ENCODE peak calls at places on chromosome X, in seven cellular contexts. K is HCT116, Z is astrocyte of the cerebellum, N is GM13977, J is colonic mucosa, D is brain microvascular endothelial cell, A is mesothelial cell of epicardium. G is an unnamed sample.

GRCh38 chrX:141176586-141177451 is at the start of gene LDOC1:
- DNase-seq in J (peak; percentile 57), A (peak; percentile 75), D (peak; percentile 33), N (no peak), K (no peak), Z (peak; percentile 32), G (peak; percentile 91)

GRCh38 chrX:3295731-3296130 is 50.7 kb downstream of the MXRA5 start:
- DNase-seq in N (no peak), A (no peak), K (peak; percentile 54), Z (no peak), D (peak; percentile 13), J (peak; percentile 21), G (no peak)

GRCh38 chrX:17597836-17598434 is 139.4 kb upstream of the SCML1 start:
- DNase-seq in K (no peak), Z (peak; percentile 59), D (peak; percentile 37), A (peak; percentile 51), N (no peak), J (peak; percentile 84), G (no peak)

GRCh38 chrX:41468647-41469323 is 21.6 kb downstream of the NYX start:
- DNase-seq in N (no peak), J (no peak), K (no peak), D (no peak), Z (no peak), A (no peak), G (no peak)

GRCh38 chrX:139720979-139721378 is 13.0 kb upstream of the MCF2 start:
- DNase-seq in A (no peak), N (no peak), Z (no peak), J (no peak), K (no peak), D (no peak), G (no peak)

GRCh38 chrX:2500091-2500680 is 590 bp downstream of the DHRSX start:
- DNase-seq in N (no peak), D (peak; percentile 52), K (no peak), A (no peak), Z (no peak), J (peak; percentile 45), G (no peak)

GRCh38 chrX:134512566-134512965 is 52.6 kb downstream of the HPRT1 start:
- DNase-seq in K (peak; percentile 34), A (no peak), Z (peak; percentile 49), D (peak; percentile 81), N (no peak), J (no peak), G (no peak)

GRCh38 chrX:17591741-17592110 is 145.6 kb upstream of the SCML1 start:
- DNase-seq in Z (peak; percentile 69), D (peak; percentile 67), N (no peak), A (no peak), J (no peak), K (no peak), G (no peak)

GRCh38 chrX:72114306-72114705 is 17.4 kb downstream of the RTL5 start:
- DNase-seq in K (no peak), D (no peak), J (no peak), A (no peak), N (no peak), Z (no peak), G (no peak)

GRCh38 chrX:51825432-51825831 is 68.0 kb upstream of the MAGED1 start:
- DNase-seq in A (no peak), Z (no peak), D (no peak), J (peak; percentile 19), K (no peak), N (no peak), G (no peak)

GRCh38 chrX:49977319-49978090 is 55.1 kb downstream of the CLCN5 start:
- DNase-seq in A (no peak), Z (no peak), N (no peak), D (no peak), K (no peak), J (no peak), G (no peak)

GRCh38 chrX:153793291-153793690 is 884 bp downstream of the IDH3G start:
- DNase-seq in N (no peak), J (peak; percentile 30), D (no peak), K (no peak), A (no peak), Z (no peak), G (no peak)

GRCh38 chrX:11543249-11543648 is 122.5 kb downstream of the ARHGAP6 start:
- DNase-seq in J (no peak), Z (no peak), A (no peak), N (no peak), D (no peak), K (no peak), G (no peak)
- TF ChIP-seq CTCF in J (no peak), Z (no peak), A (no peak), N (peak; percentile 33), D (no peak), K (peak; percentile 15), G (no peak)

DNA sequence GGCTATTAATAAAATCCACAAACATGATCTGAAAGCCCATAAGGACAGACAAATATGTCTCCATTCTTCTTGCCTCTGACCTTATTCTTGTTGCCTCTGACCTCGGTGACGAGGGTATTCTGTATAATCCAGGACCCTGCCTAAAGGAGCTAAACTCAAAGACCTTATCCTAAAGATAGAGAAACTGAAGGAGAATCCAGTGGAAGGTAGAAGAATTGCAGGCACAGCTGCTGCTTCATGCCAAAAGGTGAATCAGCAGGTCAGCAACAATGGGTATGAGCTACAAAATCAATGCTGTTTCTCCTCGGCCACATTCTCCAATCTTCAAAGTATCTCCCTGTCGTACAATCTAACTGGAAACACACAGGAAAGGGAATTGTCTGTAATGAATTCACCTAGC is 71.4 kb downstream of the INTS6L start:
- DNase-seq in N (no peak), Z (no peak), D (no peak), J (no peak), K (no peak), A (no peak), G (no peak)
- TF ChIP-seq CTCF in N (no peak), Z (no peak), D (peak; percentile 6), J (no peak), K (peak; percentile 14), A (no peak), G (no peak)

DNA sequence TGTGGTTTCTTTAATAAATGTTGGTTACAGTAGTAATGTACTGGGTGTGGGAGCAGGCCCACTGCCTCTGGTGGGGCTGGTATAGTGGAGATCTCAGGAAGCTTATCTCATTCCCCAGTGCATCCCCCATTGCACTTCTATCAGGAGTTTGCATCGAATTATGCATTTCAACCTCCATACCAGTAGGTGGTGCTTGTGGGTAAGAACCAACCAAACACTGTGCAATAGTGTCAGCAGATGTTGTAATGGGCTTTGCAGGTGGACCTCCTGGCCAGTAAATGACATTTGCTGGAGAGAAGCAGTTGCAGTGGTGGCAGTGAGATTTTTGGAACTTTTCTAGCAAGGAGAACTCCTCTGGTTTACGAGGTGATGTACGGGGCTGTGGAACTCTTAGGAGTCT is 150.6 kb downstream of the POU3F4 start:
- DNase-seq in K (no peak), D (no peak), J (no peak), A (no peak), Z (no peak), N (peak; percentile 25), G (no peak)
- TF ChIP-seq CTCF in K (no peak), D (no peak), J (no peak), A (no peak), Z (no peak), N (peak; percentile 48), G (no peak)

GRCh38 chrX:117744958-117745357 is 371.7 kb downstream of the KLHL13 start:
- DNase-seq in J (no peak), N (no peak), K (no peak), A (no peak), D (no peak), Z (no peak), G (no peak)

GRCh38 chrX:117743469-117744251 is 372.9 kb downstream of the KLHL13 start:
- DNase-seq in N (no peak), J (no peak), D (no peak), K (no peak), Z (no peak), A (no peak), G (no peak)
- TF ChIP-seq CTCF in N (peak; percentile 55), J (peak; percentile 20), D (peak; percentile 23), K (peak; percentile 12), Z (peak; percentile 12), A (no peak), G (no peak)

DNA sequence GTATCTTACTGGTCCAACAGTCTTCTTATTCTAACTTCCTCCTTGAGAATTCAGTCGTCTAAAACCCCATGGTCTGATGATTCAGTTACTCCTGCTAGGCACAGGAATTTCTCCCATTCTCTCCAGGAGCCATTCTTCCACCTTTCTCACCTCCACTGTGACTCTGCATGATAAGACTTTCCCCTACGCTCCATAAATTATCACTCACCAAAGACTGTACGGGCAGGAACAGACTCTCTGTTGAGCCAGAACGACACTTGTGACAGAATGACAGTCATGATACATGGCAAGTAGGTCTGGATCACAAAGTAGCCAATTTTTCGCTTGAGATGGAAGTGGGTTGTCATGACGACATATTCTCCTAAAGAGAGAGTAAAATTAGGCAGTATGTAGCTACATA is 59.0 kb upstream of the MAGEA10 start:
- DNase-seq in Z (no peak), A (no peak), D (no peak), J (no peak), N (no peak), K (no peak), G (no peak)
- TF ChIP-seq CTCF in Z (no peak), A (no peak), D (no peak), J (no peak), N (no peak), K (no peak), G (no peak)

GRCh38 chrX:151852294-151852693 is 60.4 kb upstream of the MAGEA4 start:
- DNase-seq in D (no peak), Z (no peak), J (no peak), A (no peak), K (no peak), N (no peak), G (no peak)
- TF ChIP-seq CTCF in D (peak; percentile 17), Z (no peak), J (no peak), A (no peak), K (no peak), N (no peak), G (no peak)